ENCODE peak calls at places on chromosomes 7 and 10, in four cellular contexts. R, Q, P and H are unnamed samples.

GRCh38 chr7:137975223-137975622 is 26.7 kb downstream of the CREB3L2 start:
- DNase-seq in R (no peak), Q (no peak), P (no peak), H (no peak)

GRCh38 chr10:75974080-75974479 is 542.7 kb downstream of the LRMDA start:
- DNase-seq in R (no peak), Q (no peak), P (no peak), H (no peak)

GRCh38 chr7:81211617-81212016 is 292.8 kb upstream of the SEMA3C start:
- DNase-seq in R (no peak), Q (no peak), P (no peak), H (no peak)

GRCh38 chr7:56605146-56605545 is 488.9 kb upstream of the NUPR2 start:
- DNase-seq in R (no peak), Q (no peak), P (no peak), H (no peak)

GRCh38 chr10:47458466-47459154 is 25.3 kb downstream of the ANXA8 start:
- DNase-seq in R (peak), Q (no peak), P (peak), H (no peak)

GRCh38 chr7:155333346-155334234 is 35.9 kb downstream of the INSIG1 start:
- DNase-seq in R (no peak), Q (no peak), P (no peak), H (no peak)

GRCh38 chr10:68156373-68157185 is 47.3 kb downstream of the MYPN start:
- DNase-seq in R (peak), Q (peak), P (peak), H (peak)

GRCh38 chr7:71326596-71326995 is 194.7 kb downstream of the GALNT17 start:
- DNase-seq in R (no peak), Q (no peak), P (no peak), H (no peak)

GRCh38 chr10:71081912-71082311 is 130.5 kb upstream of the UNC5B start:
- DNase-seq in R (no peak), Q (no peak), P (no peak), H (no peak)